ENCODE peak calls at places on chromosomes 4 and X, in ten cellular contexts. T is body of pancreas, M is COLO829, X is lower lobe of right lung, W is WERI-Rb-1, U is RWPE1, I is upper lobe of right lung, E is H9, G is cardiac muscle cell, R is NCI-H345. B is an unnamed sample.

GRCh38 chr4:85919488-85919887 is 440.4 kb downstream of the MAPK10 start:
- DNase-seq in T (no peak), M (no peak), X (no peak), W (no peak), U (no peak), I (no peak), E (no peak), G (no peak), R (no peak), B (no peak)

GRCh38 chrX:13283968-13284914 is 35.6 kb downstream of the ATXN3L start:
- DNase-seq in T (no peak), M (peak; percentile 16), X (no peak), W (no peak), U (peak; percentile 16), I (no peak), E (peak; percentile 66), G (peak; percentile 45), R (no peak), B (peak; percentile 74)

GRCh38 chr4:54543088-54543795 is 114.5 kb upstream of the KIT start:
- DNase-seq in T (no peak), M (peak; percentile 94), X (no peak), W (no peak), U (no peak), I (no peak), E (no peak), G (peak; percentile 44), R (no peak), B (no peak)

GRCh38 chr4:172997217-172997609 is 171.4 kb upstream of the GALNT7 start:
- DNase-seq in T (no peak), M (no peak), X (no peak), W (no peak), U (no peak), I (no peak), E (no peak), G (no peak), R (no peak), B (no peak)

GRCh38 chr4:138406881-138407280 is 164.7 kb upstream of the SLC7A11 start:
- DNase-seq in T (no peak), M (no peak), X (no peak), W (no peak), U (no peak), I (no peak), E (no peak), G (peak; percentile 10), R (no peak), B (no peak)

GRCh38 chrX:44063611-44064010 is 90.4 kb upstream of the NDP start:
- DNase-seq in T (no peak), M (no peak), X (no peak), W (no peak), U (no peak), I (no peak), E (no peak), G (no peak), R (no peak), B (no peak)

GRCh38 chrX:109704563-109704962 is 28.5 kb downstream of the ACSL4 start:
- DNase-seq in T (no peak), M (no peak), X (no peak), W (no peak), U (no peak), I (no peak), E (no peak), G (no peak), R (no peak), B (no peak)

GRCh38 chrX:102517331-102517730 is 792 bp upstream of the TMSB15A start:
- DNase-seq in T (no peak), M (peak; percentile 7), X (no peak), W (no peak), U (no peak), I (no peak), E (no peak), G (peak; percentile 3), R (peak; percentile 47), B (peak; percentile 2)

GRCh38 chr4:147182041-147182440 is 236.4 kb upstream of the TTC29 start:
- DNase-seq in T (no peak), M (no peak), X (no peak), W (no peak), U (no peak), I (no peak), E (no peak), G (no peak), R (no peak), B (no peak)

GRCh38 chr4:85548841-85549240 is 73.9 kb downstream of the ARHGAP24 start:
- DNase-seq in T (no peak), M (no peak), X (no peak), W (no peak), U (no peak), I (no peak), E (no peak), G (no peak), R (no peak), B (no peak)

GRCh38 chrX:5646818-5647217 is 581.8 kb downstream of the NLGN4X start:
- DNase-seq in T (no peak), M (no peak), X (no peak), W (no peak), U (no peak), I (no peak), E (no peak), G (no peak), R (no peak), B (no peak)

GRCh38 chr4:87224036-87224923 is 3.9 kb upstream of the KLHL8 start:
- DNase-seq in T (no peak), M (no peak), X (no peak), W (peak; percentile 53), U (no peak), I (no peak), E (no peak), G (no peak), R (no peak), B (no peak)